ENCODE peak calls at places on chromosomes 13 and 19, in nine cellular contexts. Y is glomerular endothelial cell; S is NCI-H510A treated with DMSO at 0.1 percent for 48 hours; E is aorta; C is smooth muscle cell of the brain vasculature; O is GM13977; Z is CD8-positive, alpha-beta memory T cell; V is fibroblast of the aortic adventitia; F is Daoy. T is an unnamed sample.

GRCh38 chr13:50889317-50889716 is 20.3 kb upstream of the RNASEH2B start:
- DNase-seq in Y (no peak), S (no peak), E (no peak), C (no peak), O (no peak), Z (no peak), V (no peak), F (no peak), T (no peak)

GRCh38 chr13:93689333-93689732 is 462.7 kb downstream of the GPC6 start:
- DNase-seq in Y (no peak), S (no peak), E (no peak), C (no peak), O (no peak), Z (no peak), V (peak; percentile 19), F (no peak), T (no peak)

GRCh38 chr19:7851623-7852500 is 21.8 kb downstream of the EVI5L start:
- DNase-seq in Y (no peak), S (no peak), E (peak; percentile 68), C (no peak), O (no peak), Z (no peak), V (no peak), F (no peak), T (no peak)

GRCh38 chr19:29014857-29015436 is 198.0 kb downstream of the UQCRFS1 start:
- DNase-seq in Y (no peak), S (no peak), E (peak; percentile 56), C (no peak), O (no peak), Z (no peak), V (no peak), F (no peak), T (no peak)

GRCh38 chr19:17076539-17076919 is 952 bp downstream of the MYO9B start:
- DNase-seq in Y (no peak), S (no peak), E (no peak), C (no peak), O (peak; percentile 56), Z (peak; percentile 30), V (no peak), F (peak; percentile 21), T (no peak)

GRCh38 chr19:35404879-35405622 is 34.2 kb downstream of the GPR42 start:
- DNase-seq in Y (no peak), S (no peak), E (no peak), C (no peak), O (peak; percentile 85), Z (no peak), V (peak; percentile 89), F (peak; percentile 94), T (peak; percentile 83)

GRCh38 chr13:21328836-21329477 is 130.1 kb downstream of the ZDHHC20 start:
- DNase-seq in Y (no peak), S (no peak), E (no peak), C (no peak), O (no peak), Z (no peak), V (no peak), F (no peak), T (no peak)

GRCh38 chr19:39370735-39371134 is 20.2 kb downstream of the PAF1 start:
- DNase-seq in Y (no peak), S (no peak), E (no peak), C (no peak), O (no peak), Z (no peak), V (no peak), F (no peak), T (no peak)

GRCh38 chr13:111152836-111153235 is 37.7 kb downstream of the ARHGEF7 start:
- DNase-seq in Y (no peak), S (no peak), E (no peak), C (no peak), O (no peak), Z (no peak), V (no peak), F (no peak), T (no peak)

GRCh38 chr13:24659239-24659638 is 21.0 kb upstream of the ATP12A start:
- DNase-seq in Y (no peak), S (no peak), E (no peak), C (no peak), O (no peak), Z (no peak), V (no peak), F (no peak), T (no peak)

GRCh38 chr13:42591602-42592001 is 17.6 kb downstream of the TNFSF11 start:
- DNase-seq in Y (no peak), S (no peak), E (no peak), C (no peak), O (no peak), Z (no peak), V (no peak), F (no peak), T (no peak)

GRCh38 chr19:7475665-7476064 is 13.2 kb downstream of the PEX11G start:
- DNase-seq in Y (no peak), S (no peak), E (no peak), C (no peak), O (peak; percentile 23), Z (no peak), V (no peak), F (no peak), T (no peak)

GRCh38 chr13:24668955-24669354 is 11.3 kb upstream of the ATP12A start:
- DNase-seq in Y (no peak), S (no peak), E (no peak), C (no peak), O (no peak), Z (no peak), V (no peak), F (peak; percentile 47), T (no peak)

GRCh38 chr19:4597975-4598671 is 38.6 kb upstream of the SEMA6B start:
- DNase-seq in Y (no peak), S (no peak), E (no peak), C (no peak), O (peak; percentile 90), Z (peak; percentile 37), V (no peak), F (peak; percentile 76), T (no peak)

GRCh38 chr19:30648321-30648720 is 276.1 kb downstream of the ZNF536 start:
- DNase-seq in Y (no peak), S (no peak), E (no peak), C (no peak), O (no peak), Z (no peak), V (no peak), F (peak; percentile 65), T (no peak)

GRCh38 chr13:97261254-97262015 is 39.3 kb downstream of the MBNL2 start:
- DNase-seq in Y (no peak), S (no peak), E (no peak), C (no peak), O (no peak), Z (no peak), V (no peak), F (no peak), T (no peak)

GRCh38 chr19:17743874-17744273 is 7.4 kb upstream of the FCHO1 start:
- DNase-seq in Y (no peak), S (no peak), E (no peak), C (no peak), O (no peak), Z (no peak), V (peak; percentile 39), F (peak; percentile 61), T (no peak)

GRCh38 chr13:41229356-41229755 is 34.0 kb downstream of the MTRF1 start:
- DNase-seq in Y (no peak), S (no peak), E (no peak), C (no peak), O (no peak), Z (no peak), V (no peak), F (no peak), T (no peak)

GRCh38 chr13:27833206-27833605 is 40.9 kb downstream of the GSX1 start:
- DNase-seq in Y (no peak), S (no peak), E (no peak), C (no peak), O (no peak), Z (no peak), V (no peak), F (no peak), T (peak; percentile 40)

GRCh38 chr19:33406521-33407139 is 33.1 kb downstream of the CEBPG start:
- DNase-seq in Y (no peak), S (peak; percentile 25), E (peak; percentile 93), C (no peak), O (peak; percentile 92), Z (peak; percentile 56), V (peak; percentile 59), F (peak; percentile 70), T (peak; percentile 93)

GRCh38 chr13:46354143-46355087 is 32.6 kb downstream of the RUBCNL start:
- DNase-seq in Y (peak; percentile 52), S (no peak), E (no peak), C (peak; percentile 82), O (peak; percentile 19), Z (no peak), V (peak; percentile 94), F (peak; percentile 82), T (no peak)

GRCh38 chr13:112768795-112769411 is 79.1 kb downstream of the ATP11A start:
- DNase-seq in Y (no peak), S (no peak), E (peak; percentile 74), C (no peak), O (no peak), Z (peak; percentile 5), V (no peak), F (no peak), T (peak; percentile 78)

GRCh38 chr13:33629610-33630009 is 188.3 kb upstream of the RFC3 start:
- DNase-seq in Y (no peak), S (no peak), E (no peak), C (no peak), O (no peak), Z (no peak), V (no peak), F (no peak), T (no peak)

GRCh38 chr13:113729329-113730019 is 29.6 kb upstream of the TMEM255B start:
- DNase-seq in Y (no peak), S (no peak), E (no peak), C (no peak), O (no peak), Z (no peak), V (peak; percentile 9), F (no peak), T (peak; percentile 69)

GRCh38 chr19:4288091-4288777 is 9.2 kb downstream of the SHD start:
- DNase-seq in Y (no peak), S (no peak), E (no peak), C (no peak), O (no peak), Z (no peak), V (no peak), F (peak; percentile 37), T (no peak)

GRCh38 chr19:40139533-40140287 is 49.0 kb upstream of the ZNF780A start:
- DNase-seq in Y (no peak), S (peak; percentile 77), E (no peak), C (peak; percentile 21), O (peak; percentile 50), Z (peak; percentile 54), V (peak; percentile 75), F (peak; percentile 37), T (no peak)

GRCh38 chr19:16315825-16316505 is 8.7 kb upstream of the KLF2 start:
- DNase-seq in Y (no peak), S (no peak), E (no peak), C (peak; percentile 69), O (no peak), Z (no peak), V (peak; percentile 100), F (peak; percentile 60), T (peak; percentile 87)

GRCh38 chr19:12840091-12841079 is 2.1 kb downstream of the MAST1 start:
- DNase-seq in Y (no peak), S (no peak), E (no peak), C (no peak), O (peak; percentile 81), Z (no peak), V (peak; percentile 50), F (peak; percentile 96), T (no peak)

GRCh38 chr19:44808463-44809371 is at the start of gene BCAM:
- DNase-seq in Y (no peak), S (peak; percentile 48), E (peak; percentile 91), C (no peak), O (peak; percentile 72), Z (no peak), V (peak; percentile 54), F (peak; percentile 79), T (peak; percentile 87)

GRCh38 chr19:17948967-17949930 is 16.4 kb downstream of the CCDC124 start:
- DNase-seq in Y (no peak), S (no peak), E (no peak), C (no peak), O (peak; percentile 57), Z (peak; percentile 31), V (no peak), F (no peak), T (no peak)

GRCh38 chr19:6260912-6261636 is 18.7 kb downstream of the MLLT1 start:
- DNase-seq in Y (no peak), S (no peak), E (peak; percentile 77), C (no peak), O (no peak), Z (no peak), V (no peak), F (no peak), T (peak; percentile 78)